ENCODE peak calls at places on chromosomes 4 and X, in nine cellular contexts. One of them, this sample, is unnamed.

GRCh38 chrX:132483951-132484350 is 4.9 kb downstream of the MBNL3 start:
- DNase-seq in GM12865: no peak
- DNase-seq in K562: no peak
- DNase-seq in AG10803: no peak
- DNase-seq in NCI-H1436: no peak
- DNase-seq in EL: no peak
- DNase-seq in endodermal cell: no peak
- DNase-seq in RKO: no peak
- DNase-seq in effector CD4-positive, alpha-beta T cell: no peak
- DNase-seq in this sample: no peak

GRCh38 chr4:153594208-153594607 is 89.9 kb upstream of the TLR2 start:
- DNase-seq in GM12865: no peak
- DNase-seq in K562: no peak
- DNase-seq in AG10803: peak
- DNase-seq in NCI-H1436: no peak
- DNase-seq in EL: peak
- DNase-seq in endodermal cell: no peak
- DNase-seq in RKO: no peak
- DNase-seq in effector CD4-positive, alpha-beta T cell: no peak
- DNase-seq in this sample: no peak

GRCh38 chr4:7194251-7195137 is 2.2 kb downstream of the SORCS2 start:
- DNase-seq in GM12865: peak
- DNase-seq in K562: no peak
- DNase-seq in AG10803: peak
- DNase-seq in NCI-H1436: no peak
- DNase-seq in EL: peak
- DNase-seq in endodermal cell: peak
- DNase-seq in RKO: no peak
- DNase-seq in effector CD4-positive, alpha-beta T cell: no peak
- DNase-seq in this sample: no peak

GRCh38 chr4:10164877-10165283 is 48.3 kb upstream of the WDR1 start:
- DNase-seq in GM12865: peak
- DNase-seq in K562: peak
- DNase-seq in AG10803: peak
- DNase-seq in NCI-H1436: no peak
- DNase-seq in EL: peak
- DNase-seq in endodermal cell: peak
- DNase-seq in RKO: no peak
- DNase-seq in effector CD4-positive, alpha-beta T cell: no peak
- DNase-seq in this sample: peak

GRCh38 chr4:74840931-74841330 is 46.6 kb upstream of the BTC start:
- DNase-seq in GM12865: no peak
- DNase-seq in K562: no peak
- DNase-seq in AG10803: no peak
- DNase-seq in NCI-H1436: no peak
- DNase-seq in EL: no peak
- DNase-seq in endodermal cell: no peak
- DNase-seq in RKO: no peak
- DNase-seq in effector CD4-positive, alpha-beta T cell: no peak
- DNase-seq in this sample: no peak

GRCh38 chrX:140744085-140744484 is 34.5 kb downstream of the LINC00632 start:
- DNase-seq in GM12865: no peak
- DNase-seq in K562: no peak
- DNase-seq in AG10803: no peak
- DNase-seq in NCI-H1436: no peak
- DNase-seq in EL: peak
- DNase-seq in endodermal cell: no peak
- DNase-seq in RKO: no peak
- DNase-seq in effector CD4-positive, alpha-beta T cell: no peak
- DNase-seq in this sample: no peak

GRCh38 chr4:6199344-6199921 is 916 bp downstream of the JAKMIP1 start:
- DNase-seq in GM12865: peak
- DNase-seq in K562: no peak
- DNase-seq in AG10803: no peak
- DNase-seq in NCI-H1436: no peak
- DNase-seq in EL: no peak
- DNase-seq in endodermal cell: no peak
- DNase-seq in RKO: no peak
- DNase-seq in effector CD4-positive, alpha-beta T cell: no peak
- DNase-seq in this sample: peak

GRCh38 chr4:32429151-32429550 is 1709.0 kb downstream of the PCDH7 start:
- DNase-seq in GM12865: no peak
- DNase-seq in K562: no peak
- DNase-seq in AG10803: no peak
- DNase-seq in NCI-H1436: no peak
- DNase-seq in EL: no peak
- DNase-seq in endodermal cell: no peak
- DNase-seq in RKO: no peak
- DNase-seq in effector CD4-positive, alpha-beta T cell: no peak
- DNase-seq in this sample: no peak

GRCh38 chr4:185716008-185716976 is 95.7 kb downstream of the SORBS2 start:
- DNase-seq in GM12865: no peak
- DNase-seq in K562: no peak
- DNase-seq in AG10803: no peak
- DNase-seq in NCI-H1436: no peak
- DNase-seq in EL: no peak
- DNase-seq in endodermal cell: no peak
- DNase-seq in RKO: no peak
- DNase-seq in effector CD4-positive, alpha-beta T cell: no peak
- DNase-seq in this sample: no peak

GRCh38 chrX:132631579-132632232 is 142.9 kb upstream of the MBNL3 start:
- DNase-seq in GM12865: peak
- DNase-seq in K562: peak
- DNase-seq in AG10803: peak
- DNase-seq in NCI-H1436: peak
- DNase-seq in EL: no peak
- DNase-seq in endodermal cell: no peak
- DNase-seq in RKO: peak
- DNase-seq in effector CD4-positive, alpha-beta T cell: no peak
- DNase-seq in this sample: no peak

GRCh38 chr4:125235971-125236370 is 78.8 kb upstream of the FAT4 start:
- DNase-seq in GM12865: no peak
- DNase-seq in K562: no peak
- DNase-seq in AG10803: no peak
- DNase-seq in NCI-H1436: no peak
- DNase-seq in EL: no peak
- DNase-seq in endodermal cell: no peak
- DNase-seq in RKO: no peak
- DNase-seq in effector CD4-positive, alpha-beta T cell: no peak
- DNase-seq in this sample: no peak

GRCh38 chr4:142353149-142353738 is 492.9 kb downstream of the INPP4B start:
- DNase-seq in GM12865: peak
- DNase-seq in K562: peak
- DNase-seq in AG10803: peak
- DNase-seq in NCI-H1436: peak
- DNase-seq in EL: peak
- DNase-seq in endodermal cell: no peak
- DNase-seq in RKO: peak
- DNase-seq in effector CD4-positive, alpha-beta T cell: peak
- DNase-seq in this sample: peak

GRCh38 chrX:46812445-46812844 is 24.4 kb upstream of the RP2 start:
- DNase-seq in GM12865: no peak
- DNase-seq in K562: no peak
- DNase-seq in AG10803: no peak
- DNase-seq in NCI-H1436: no peak
- DNase-seq in EL: no peak
- DNase-seq in endodermal cell: no peak
- DNase-seq in RKO: no peak
- DNase-seq in effector CD4-positive, alpha-beta T cell: no peak
- DNase-seq in this sample: no peak

GRCh38 chr4:100679926-100680325 is 162.1 kb upstream of the EMCN start:
- DNase-seq in GM12865: no peak
- DNase-seq in K562: no peak
- DNase-seq in AG10803: no peak
- DNase-seq in NCI-H1436: no peak
- DNase-seq in EL: no peak
- DNase-seq in endodermal cell: no peak
- DNase-seq in RKO: no peak
- DNase-seq in effector CD4-positive, alpha-beta T cell: no peak
- DNase-seq in this sample: no peak

GRCh38 chr4:24279492-24279891 is 304.9 kb downstream of the DHX15 start:
- DNase-seq in GM12865: no peak
- DNase-seq in K562: no peak
- DNase-seq in AG10803: no peak
- DNase-seq in NCI-H1436: no peak
- DNase-seq in EL: no peak
- DNase-seq in endodermal cell: no peak
- DNase-seq in RKO: no peak
- DNase-seq in effector CD4-positive, alpha-beta T cell: no peak
- DNase-seq in this sample: no peak

GRCh38 chr4:47538516-47538915 is 53.4 kb downstream of the ATP10D start:
- DNase-seq in GM12865: no peak
- DNase-seq in K562: no peak
- DNase-seq in AG10803: peak
- DNase-seq in NCI-H1436: no peak
- DNase-seq in EL: peak
- DNase-seq in endodermal cell: no peak
- DNase-seq in RKO: no peak
- DNase-seq in effector CD4-positive, alpha-beta T cell: no peak
- DNase-seq in this sample: no peak

GRCh38 chr4:94126669-94127068 is 81.0 kb upstream of the SMARCAD1 start:
- DNase-seq in GM12865: no peak
- DNase-seq in K562: no peak
- DNase-seq in AG10803: no peak
- DNase-seq in NCI-H1436: no peak
- DNase-seq in EL: no peak
- DNase-seq in endodermal cell: no peak
- DNase-seq in RKO: peak
- DNase-seq in effector CD4-positive, alpha-beta T cell: no peak
- DNase-seq in this sample: no peak

GRCh38 chrX:109954333-109954732 is 48.6 kb upstream of the TMEM164 start:
- DNase-seq in GM12865: no peak
- DNase-seq in K562: no peak
- DNase-seq in AG10803: peak
- DNase-seq in NCI-H1436: no peak
- DNase-seq in EL: peak
- DNase-seq in endodermal cell: no peak
- DNase-seq in RKO: no peak
- DNase-seq in effector CD4-positive, alpha-beta T cell: no peak
- DNase-seq in this sample: no peak

GRCh38 chrX:131513159-131513914 is 30.5 kb upstream of the OR13H1 start:
- DNase-seq in GM12865: no peak
- DNase-seq in K562: no peak
- DNase-seq in AG10803: no peak
- DNase-seq in NCI-H1436: no peak
- DNase-seq in EL: no peak
- DNase-seq in endodermal cell: no peak
- DNase-seq in RKO: no peak
- DNase-seq in effector CD4-positive, alpha-beta T cell: no peak
- DNase-seq in this sample: no peak

GRCh38 chrX:49111846-49112245 is 11.7 kb downstream of the GPKOW start:
- DNase-seq in GM12865: no peak
- DNase-seq in K562: no peak
- DNase-seq in AG10803: no peak
- DNase-seq in NCI-H1436: no peak
- DNase-seq in EL: no peak
- DNase-seq in endodermal cell: no peak
- DNase-seq in RKO: no peak
- DNase-seq in effector CD4-positive, alpha-beta T cell: no peak
- DNase-seq in this sample: no peak

GRCh38 chr4:185941476-185941875 is 127.5 kb upstream of the TLR3 start:
- DNase-seq in GM12865: no peak
- DNase-seq in K562: no peak
- DNase-seq in AG10803: no peak
- DNase-seq in NCI-H1436: no peak
- DNase-seq in EL: no peak
- DNase-seq in endodermal cell: no peak
- DNase-seq in RKO: no peak
- DNase-seq in effector CD4-positive, alpha-beta T cell: no peak
- DNase-seq in this sample: no peak

GRCh38 chr4:168886361-168886760 is 123.7 kb downstream of the CBR4 start:
- DNase-seq in GM12865: no peak
- DNase-seq in K562: no peak
- DNase-seq in AG10803: peak
- DNase-seq in NCI-H1436: no peak
- DNase-seq in EL: peak
- DNase-seq in endodermal cell: no peak
- DNase-seq in RKO: peak
- DNase-seq in effector CD4-positive, alpha-beta T cell: no peak
- DNase-seq in this sample: no peak

GRCh38 chrX:110418857-110419249 is 60.2 kb downstream of the RTL9 start:
- DNase-seq in GM12865: no peak
- DNase-seq in K562: peak
- DNase-seq in AG10803: no peak
- DNase-seq in NCI-H1436: no peak
- DNase-seq in EL: peak
- DNase-seq in endodermal cell: no peak
- DNase-seq in RKO: no peak
- DNase-seq in effector CD4-positive, alpha-beta T cell: no peak
- DNase-seq in this sample: no peak